ENCODE peak calls at places on chromosomes 13 and 19, in eight cellular contexts. N is uterus, C is aorta, T is heart right ventricle, W is body of pancreas, K is testis, V is stomach, H is heart left ventricle. U is an unnamed sample. For H3K4me1, the result is how much of the 10 kb centered on the place peaks cover.

GRCh38 chr13:36030670-36031331 is 100.4 kb downstream of the DCLK1 start:
- DNase-seq in N (peak), C (no peak), T (peak), W (peak), K (no peak), V (no peak), H (no peak), U (no peak)

GRCh38 chr13:22064854-22065646 is 394.2 kb downstream of the FGF9 start:
- DNase-seq in N (no peak), C (no peak), T (no peak), W (no peak), K (no peak), V (no peak), H (no peak), U (no peak)

GRCh38 chr13:28375250-28375930 is 119.5 kb downstream of the FLT1 start:
- DNase-seq in N (no peak), C (no peak), T (no peak), W (no peak), K (no peak), V (no peak), H (no peak), U (no peak)

GRCh38 chr13:95261956-95262355 is 39.3 kb downstream of the ABCC4 start:
- DNase-seq in N (no peak), C (peak), T (no peak), W (no peak), K (no peak), V (no peak), H (no peak), U (no peak)

GRCh38 chr13:23709521-23709920 is 139.3 kb downstream of the TNFRSF19 start:
- DNase-seq in N (no peak), C (no peak), T (peak), W (no peak), K (no peak), V (no peak), H (no peak), U (no peak)

GRCh38 chr13:73703606-73704005 is 430.6 kb downstream of the KLF12 start:
- DNase-seq in N (no peak), C (no peak), T (no peak), W (no peak), K (no peak), V (no peak), H (no peak), U (no peak)

GRCh38 chr19:46927106-46927505 is 66.3 kb downstream of the ARHGAP35 start:
- DNase-seq in N (no peak), C (no peak), T (no peak), W (no peak), K (no peak), V (no peak), H (no peak), U (no peak)

GRCh38 chr19:58563823-58564222 is 5.4 kb upstream of the UBE2M start:
- DNase-seq in N (peak), C (no peak), T (no peak), W (peak), K (no peak), V (no peak), H (no peak), U (no peak)

GRCh38 chr13:43767351-43767901 is 19.3 kb downstream of the ENOX1 start:
- DNase-seq in N (peak), C (no peak), T (peak), W (peak), K (peak), V (no peak), H (peak), U (no peak)

GRCh38 chr13:35630551-35631275 is 154.2 kb upstream of the MAB21L1 start:
- DNase-seq in N (no peak), C (no peak), T (peak), W (peak), K (peak), V (no peak), H (no peak), U (no peak)

GRCh38 chr13:102846261-102847015 is 606 bp downstream of the ERCC5 start:
- DNase-seq in N (peak), C (peak), T (peak), W (peak), K (peak), V (peak), H (no peak), U (peak)

GRCh38 chr19:49335071-49335783 is at the start of gene CD37:
- DNase-seq in N (no peak), C (peak), T (no peak), W (no peak), K (no peak), V (peak), H (no peak), U (peak)
- H3K4me1 ChIP-seq in N (under half), C (under half), T (under half), W (under half), K (under half), V (under half), H (under half), U (half or more)

DNA sequence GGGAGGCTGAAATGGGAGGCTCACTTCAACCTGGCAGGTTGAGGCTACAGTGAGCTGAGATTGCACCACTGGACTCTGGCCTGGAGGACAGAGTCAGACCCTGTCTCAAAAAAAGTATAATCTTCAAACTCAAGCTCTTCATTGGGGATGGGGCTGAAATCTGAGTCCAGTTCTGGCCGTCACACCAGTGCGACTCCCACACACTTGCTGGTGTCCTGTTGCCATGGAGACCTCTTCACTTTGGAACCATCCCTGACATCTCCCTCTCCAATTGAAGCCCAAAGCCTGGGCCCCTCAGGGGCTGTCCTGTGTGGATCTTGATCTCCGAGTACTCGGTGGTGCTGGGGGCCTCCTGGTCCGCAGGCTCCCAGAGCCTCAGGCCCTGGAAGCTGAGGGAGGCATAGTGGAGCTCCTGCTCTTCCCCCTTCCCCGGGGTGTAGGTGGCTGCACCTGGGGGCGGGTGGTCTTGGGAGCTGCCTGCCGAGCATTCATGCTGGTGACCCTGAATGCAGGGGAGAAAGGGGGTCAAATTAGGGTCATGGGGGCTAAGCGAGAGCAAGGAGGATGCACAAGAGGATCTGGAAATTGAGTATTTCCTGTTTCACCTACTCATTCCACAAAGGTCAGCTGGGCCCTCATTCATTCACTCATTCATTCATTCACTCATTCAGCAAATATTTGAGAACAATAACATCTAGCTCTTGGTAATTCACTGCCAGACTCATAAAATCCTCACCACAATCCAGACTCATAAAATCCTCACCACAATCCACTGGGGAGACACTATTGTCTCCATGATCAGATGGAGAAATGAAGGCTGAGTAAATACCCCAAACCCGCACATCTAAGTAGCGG is 11.0 kb downstream of the SIGLEC11 start:
- DNase-seq in N (no peak), C (peak), T (no peak), W (no peak), K (no peak), V (no peak), H (no peak), U (peak)
- H3K4me1 ChIP-seq in N (under half), C (under half), T (under half), W (half or more), K (under half), V (under half), H (under half), U (under half)

GRCh38 chr13:84745051-84745551 is 862.8 kb upstream of the SLITRK1 start:
- DNase-seq in N (no peak), C (no peak), T (no peak), W (no peak), K (no peak), V (no peak), H (no peak), U (no peak)
- H3K4me1 ChIP-seq in N (under half), C (under half), T (under half), W (under half), K (under half), V (under half), H (under half), U (under half)

GRCh38 chr13:99053636-99054233 is 75.9 kb upstream of the DOCK9 start:
- DNase-seq in N (no peak), C (no peak), T (no peak), W (no peak), K (no peak), V (no peak), H (no peak), U (peak)

GRCh38 chr13:99057310-99057975 is 79.6 kb upstream of the DOCK9 start:
- DNase-seq in N (peak), C (no peak), T (no peak), W (no peak), K (no peak), V (no peak), H (no peak), U (no peak)

GRCh38 chr13:99058527-99059495 is 80.9 kb upstream of the DOCK9 start:
- DNase-seq in N (no peak), C (no peak), T (no peak), W (no peak), K (no peak), V (no peak), H (no peak), U (no peak)

GRCh38 chr13:99056381-99057014 is 78.6 kb upstream of the DOCK9 start:
- DNase-seq in N (no peak), C (no peak), T (no peak), W (no peak), K (no peak), V (no peak), H (no peak), U (no peak)

DNA sequence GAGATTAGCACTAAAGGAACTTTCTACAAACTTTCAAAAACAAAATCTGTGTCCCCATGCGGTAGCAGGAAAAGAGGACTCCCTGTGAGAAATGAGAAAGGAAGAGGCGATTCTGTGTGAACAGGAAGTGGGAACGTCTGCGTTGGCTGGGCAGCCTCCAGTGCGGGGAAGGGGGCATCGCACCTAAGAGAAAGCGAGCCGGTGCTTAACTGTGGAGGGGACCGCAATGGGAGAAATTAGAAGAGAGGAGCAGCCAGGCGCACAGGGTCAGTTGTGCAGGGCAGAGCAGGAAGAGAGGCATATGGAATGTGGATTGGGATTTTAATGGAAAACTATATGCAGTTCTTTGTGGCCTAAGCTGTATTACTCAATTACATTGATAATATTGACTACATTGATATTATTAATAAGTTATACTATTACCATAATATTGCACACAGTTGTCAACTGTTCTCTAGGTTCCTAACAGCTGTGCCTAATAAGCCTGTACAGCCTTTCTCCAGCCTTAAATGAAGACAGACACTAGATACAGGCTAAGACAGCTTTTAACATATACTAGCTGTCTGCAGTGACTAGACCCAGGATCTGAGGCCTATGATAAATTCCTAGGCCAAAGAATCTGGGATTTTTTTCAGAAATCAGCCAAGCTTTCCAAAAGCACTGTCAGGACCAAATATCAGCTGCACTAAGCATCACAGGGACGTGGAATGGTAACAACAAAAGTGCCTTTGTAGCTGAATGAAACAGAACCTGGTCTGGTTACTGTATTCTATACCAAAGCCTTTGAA is 77.6 kb upstream of the DOCK9 start:
- DNase-seq in N (no peak), C (no peak), T (no peak), W (no peak), K (no peak), V (no peak), H (no peak), U (no peak)
- H3K4me1 ChIP-seq in N (under half), C (under half), T (half or more), W (under half), K (under half), V (under half), H (under half), U (under half)

DNA sequence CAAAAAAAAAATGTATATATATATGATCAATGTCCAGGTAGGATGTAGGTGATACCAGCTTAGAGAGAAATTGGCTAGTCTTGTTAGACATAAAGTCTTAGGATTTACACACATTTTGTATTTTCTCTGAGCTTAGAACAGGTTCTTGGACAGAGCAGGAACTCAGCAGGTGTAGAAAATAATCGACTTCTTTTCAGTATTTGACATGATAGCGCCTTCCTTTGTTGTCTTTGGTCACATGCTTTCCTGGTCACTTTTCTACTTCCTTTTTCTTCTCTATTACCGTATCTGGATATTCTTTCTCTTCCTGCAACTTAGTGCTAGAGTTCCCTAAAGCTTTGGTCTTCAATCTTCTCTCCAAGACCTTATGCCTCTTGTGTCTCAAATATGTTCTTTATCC is 107.4 kb downstream of the LRCH1 start:
- DNase-seq in N (no peak), C (no peak), T (no peak), W (no peak), K (no peak), V (no peak), H (no peak), U (no peak)
- H3K4me1 ChIP-seq in N (under half), C (under half), T (half or more), W (half or more), K (under half), V (half or more), H (under half), U (under half)

DNA sequence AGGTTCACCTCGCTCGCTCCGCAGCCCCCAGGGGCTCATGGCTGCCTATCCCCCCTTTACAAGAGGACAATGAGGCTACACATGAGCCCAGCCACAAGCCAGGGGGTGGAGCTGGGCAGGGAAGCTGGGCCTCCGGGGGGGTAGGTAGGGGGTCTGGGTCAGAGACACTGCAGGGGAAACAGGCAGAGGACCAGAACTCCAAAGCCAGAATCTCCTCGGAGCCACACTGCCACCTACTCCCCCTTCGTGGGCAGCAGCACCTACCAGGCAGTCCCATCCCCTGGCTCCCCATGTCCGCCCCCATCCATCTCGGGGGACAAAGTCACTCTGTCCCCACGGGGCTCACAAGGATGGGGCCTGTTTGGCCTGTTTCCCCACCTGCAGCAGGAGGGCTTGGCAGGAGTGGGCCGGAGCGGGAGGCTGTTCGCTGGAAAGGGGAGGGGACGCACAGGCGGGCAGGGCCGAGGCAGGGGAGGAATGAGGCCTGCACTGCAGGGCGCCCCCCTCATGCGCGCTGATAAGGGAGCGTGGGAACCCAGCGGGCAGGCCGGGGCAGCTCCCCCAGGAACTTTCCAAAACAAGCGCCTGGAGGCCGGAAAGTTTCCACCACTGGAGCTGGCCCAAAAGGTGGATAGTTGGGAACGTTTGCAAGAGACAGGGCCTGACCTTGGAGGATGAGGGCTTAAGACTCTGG is 545 bp upstream of the ISYNA1 start:
- DNase-seq in N (peak), C (no peak), T (peak), W (peak), K (peak), V (no peak), H (no peak), U (no peak)
- H3K4me1 ChIP-seq in N (under half), C (under half), T (under half), W (half or more), K (half or more), V (under half), H (under half), U (under half)

GRCh38 chr19:18677156-18677555 is 6.3 kb upstream of the CRTC1 start:
- DNase-seq in N (no peak), C (no peak), T (no peak), W (no peak), K (no peak), V (no peak), H (no peak), U (no peak)
- H3K4me1 ChIP-seq in N (under half), C (under half), T (under half), W (under half), K (under half), V (under half), H (under half), U (under half)

DNA sequence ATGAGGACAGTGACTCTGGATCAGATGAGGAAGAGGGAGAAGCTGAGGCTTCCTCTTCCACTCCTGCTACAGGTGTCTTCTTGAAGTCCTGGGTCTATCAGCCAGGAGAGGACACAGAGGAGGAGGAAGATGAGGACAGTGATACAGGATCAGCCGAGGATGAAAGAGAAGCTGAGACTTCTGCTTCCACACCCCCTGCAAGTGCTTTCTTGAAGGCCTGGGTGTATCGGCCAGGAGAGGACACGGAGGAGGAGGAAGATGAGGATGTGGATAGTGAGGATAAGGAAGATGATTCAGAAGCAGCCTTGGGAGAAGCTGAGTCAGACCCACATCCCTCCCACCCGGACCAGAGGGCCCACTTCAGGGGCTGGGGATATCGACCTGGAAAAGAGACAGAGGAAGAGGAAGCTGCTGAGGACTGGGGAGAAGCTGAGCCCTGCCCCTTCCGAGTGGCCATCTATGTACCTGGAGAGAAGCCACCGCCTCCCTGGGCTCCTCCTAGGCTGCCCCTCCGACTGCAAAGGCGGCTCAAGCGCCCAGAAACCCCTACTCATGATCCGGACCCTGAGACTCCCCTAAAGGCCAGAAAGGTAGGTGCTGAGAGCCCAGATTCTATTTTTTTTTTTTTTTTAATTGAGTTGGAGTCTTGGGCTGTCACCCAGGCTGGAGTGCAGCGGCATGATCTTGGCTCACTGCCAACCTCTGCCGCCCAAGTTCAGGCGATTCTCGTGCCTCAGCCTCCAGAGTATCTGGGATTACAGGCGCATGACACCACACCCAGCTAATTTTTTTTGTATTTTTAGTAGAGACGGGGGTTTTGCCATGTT is 2.3 kb downstream of the PPP1R15A start:
- DNase-seq in N (peak), C (no peak), T (no peak), W (peak), K (no peak), V (peak), H (peak), U (peak)
- H3K4me1 ChIP-seq in N (under half), C (under half), T (half or more), W (under half), K (under half), V (half or more), H (under half), U (under half)

DNA sequence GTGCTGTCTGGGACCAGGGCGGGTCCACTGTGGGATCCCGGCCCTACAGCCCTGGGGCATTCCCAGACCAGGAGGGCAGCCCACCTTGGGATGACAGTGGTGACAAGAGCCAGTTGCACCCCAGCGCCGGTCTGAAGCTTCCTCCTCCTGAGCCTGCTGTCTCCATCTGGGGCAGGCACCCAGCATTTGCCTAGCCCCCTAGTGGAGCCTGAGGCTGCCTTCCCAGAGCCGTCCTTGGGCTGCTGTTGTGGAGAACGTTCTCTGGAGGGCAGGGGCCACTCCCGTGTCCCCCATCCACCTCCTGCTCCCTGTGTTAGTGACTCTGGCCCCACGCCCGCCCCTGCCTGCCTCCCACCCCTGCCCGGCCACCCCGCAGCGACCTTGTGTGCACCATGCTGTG is 148.5 kb downstream of the KDM4B start:
- DNase-seq in N (no peak), C (no peak), T (no peak), W (no peak), K (no peak), V (no peak), H (no peak), U (no peak)
- H3K4me1 ChIP-seq in N (under half), C (under half), T (under half), W (under half), K (under half), V (under half), H (under half), U (under half)

U was measured in left lung.